ENCODE peak calls at places on chromosomes 5 and 9, in nine cellular contexts. One of them, this sample, is unnamed.

GRCh38 chr9:22228542-22228941 is 218.1 kb upstream of the DMRTA1 start:
- DNase-seq in fibroblast of lung: no peak
- DNase-seq in AG09319: no peak
- DNase-seq in heart left ventricle: no peak
- DNase-seq in astrocyte: no peak
- DNase-seq in fibroblast of pulmonary artery: peak; percentile 48
- DNase-seq in A549: no peak
- DNase-seq in omental fat pad: no peak
- DNase-seq in fibroblast of the aortic adventitia: peak; percentile 53
- DNase-seq in this sample: no peak

GRCh38 chr9:122252796-122253195 is 11.8 kb downstream of the RBM18 start:
- DNase-seq in fibroblast of lung: no peak
- DNase-seq in AG09319: no peak
- DNase-seq in heart left ventricle: peak; percentile 64
- DNase-seq in astrocyte: no peak
- DNase-seq in fibroblast of pulmonary artery: peak; percentile 33
- DNase-seq in A549: no peak
- DNase-seq in omental fat pad: no peak
- DNase-seq in fibroblast of the aortic adventitia: no peak
- DNase-seq in this sample: no peak

GRCh38 chr9:137538058-137538457 is 12.1 kb downstream of the PNPLA7 start:
- DNase-seq in fibroblast of lung: no peak
- DNase-seq in AG09319: no peak
- DNase-seq in heart left ventricle: no peak
- DNase-seq in astrocyte: no peak
- DNase-seq in fibroblast of pulmonary artery: no peak
- DNase-seq in A549: no peak
- DNase-seq in omental fat pad: no peak
- DNase-seq in fibroblast of the aortic adventitia: no peak
- DNase-seq in this sample: no peak

GRCh38 chr5:74641778-74642542 is 1.4 kb upstream of the ENC1 start:
- DNase-seq in fibroblast of lung: peak; percentile 82
- DNase-seq in AG09319: no peak
- DNase-seq in heart left ventricle: peak; percentile 45
- DNase-seq in astrocyte: peak; percentile 75
- DNase-seq in fibroblast of pulmonary artery: peak; percentile 93
- DNase-seq in A549: peak; percentile 82
- DNase-seq in omental fat pad: no peak
- DNase-seq in fibroblast of the aortic adventitia: peak; percentile 89
- DNase-seq in this sample: peak; percentile 60

GRCh38 chr5:139177809-139178581 is 20.2 kb downstream of the SIL1 start:
- DNase-seq in fibroblast of lung: no peak
- DNase-seq in AG09319: no peak
- DNase-seq in heart left ventricle: peak; percentile 67
- DNase-seq in astrocyte: no peak
- DNase-seq in fibroblast of pulmonary artery: no peak
- DNase-seq in A549: no peak
- DNase-seq in omental fat pad: no peak
- DNase-seq in fibroblast of the aortic adventitia: peak; percentile 39
- DNase-seq in this sample: no peak

GRCh38 chr5:72478684-72479083 is 28.5 kb downstream of the ZNF366 start:
- DNase-seq in fibroblast of lung: peak; percentile 28
- DNase-seq in AG09319: no peak
- DNase-seq in heart left ventricle: no peak
- DNase-seq in astrocyte: no peak
- DNase-seq in fibroblast of pulmonary artery: no peak
- DNase-seq in A549: no peak
- DNase-seq in omental fat pad: no peak
- DNase-seq in fibroblast of the aortic adventitia: peak; percentile 78
- DNase-seq in this sample: no peak

GRCh38 chr9:35669331-35670145 is 4.2 kb upstream of the CA9 start:
- DNase-seq in fibroblast of lung: peak; percentile 57
- DNase-seq in AG09319: no peak
- DNase-seq in heart left ventricle: no peak
- DNase-seq in astrocyte: peak; percentile 40
- DNase-seq in fibroblast of pulmonary artery: no peak
- DNase-seq in A549: peak; percentile 85
- DNase-seq in omental fat pad: no peak
- DNase-seq in fibroblast of the aortic adventitia: no peak
- DNase-seq in this sample: no peak

GRCh38 chr9:136625101-136626065 is 37.3 kb upstream of the EGFL7 start:
- DNase-seq in fibroblast of lung: peak; percentile 47
- DNase-seq in AG09319: no peak
- DNase-seq in heart left ventricle: peak; percentile 90
- DNase-seq in astrocyte: peak; percentile 25
- DNase-seq in fibroblast of pulmonary artery: peak; percentile 88
- DNase-seq in A549: peak; percentile 66
- DNase-seq in omental fat pad: no peak
- DNase-seq in fibroblast of the aortic adventitia: peak; percentile 33
- DNase-seq in this sample: peak; percentile 73

GRCh38 chr9:109730228-109730627 is 49.8 kb upstream of the PALM2AKAP2 start:
- DNase-seq in fibroblast of lung: no peak
- DNase-seq in AG09319: no peak
- DNase-seq in heart left ventricle: no peak
- DNase-seq in astrocyte: no peak
- DNase-seq in fibroblast of pulmonary artery: peak; percentile 16
- DNase-seq in A549: no peak
- DNase-seq in omental fat pad: no peak
- DNase-seq in fibroblast of the aortic adventitia: peak; percentile 7
- DNase-seq in this sample: no peak

GRCh38 chr5:81755320-81755719 is 4.4 kb upstream of the SSBP2 start:
- DNase-seq in fibroblast of lung: peak; percentile 94
- DNase-seq in AG09319: no peak
- DNase-seq in heart left ventricle: no peak
- DNase-seq in astrocyte: peak; percentile 93
- DNase-seq in fibroblast of pulmonary artery: peak; percentile 91
- DNase-seq in A549: peak; percentile 85
- DNase-seq in omental fat pad: no peak
- DNase-seq in fibroblast of the aortic adventitia: peak; percentile 84
- DNase-seq in this sample: no peak

GRCh38 chr5:43485406-43485805 is 1.7 kb upstream of the TMEM267 start:
- DNase-seq in fibroblast of lung: no peak
- DNase-seq in AG09319: no peak
- DNase-seq in heart left ventricle: no peak
- DNase-seq in astrocyte: no peak
- DNase-seq in fibroblast of pulmonary artery: no peak
- DNase-seq in A549: peak; percentile 18
- DNase-seq in omental fat pad: no peak
- DNase-seq in fibroblast of the aortic adventitia: no peak
- DNase-seq in this sample: no peak

GRCh38 chr9:101028346-101029299 is at the start of gene PLPPR1:
- DNase-seq in fibroblast of lung: peak; percentile 50
- DNase-seq in AG09319: no peak
- DNase-seq in heart left ventricle: peak; percentile 16
- DNase-seq in astrocyte: peak; percentile 29
- DNase-seq in fibroblast of pulmonary artery: peak; percentile 50
- DNase-seq in A549: peak; percentile 53
- DNase-seq in omental fat pad: no peak
- DNase-seq in fibroblast of the aortic adventitia: peak; percentile 21
- DNase-seq in this sample: peak; percentile 69

GRCh38 chr5:67353500-67353931 is 156.9 kb upstream of the CD180 start:
- DNase-seq in fibroblast of lung: peak; percentile 40
- DNase-seq in AG09319: no peak
- DNase-seq in heart left ventricle: no peak
- DNase-seq in astrocyte: peak; percentile 18
- DNase-seq in fibroblast of pulmonary artery: peak; percentile 30
- DNase-seq in A549: no peak
- DNase-seq in omental fat pad: no peak
- DNase-seq in fibroblast of the aortic adventitia: no peak
- DNase-seq in this sample: no peak

GRCh38 chr9:131477367-131477766 is 25.4 kb upstream of the POMT1 start:
- DNase-seq in fibroblast of lung: no peak
- DNase-seq in AG09319: no peak
- DNase-seq in heart left ventricle: no peak
- DNase-seq in astrocyte: no peak
- DNase-seq in fibroblast of pulmonary artery: no peak
- DNase-seq in A549: no peak
- DNase-seq in omental fat pad: no peak
- DNase-seq in fibroblast of the aortic adventitia: no peak
- DNase-seq in this sample: no peak

GRCh38 chr9:131476777-131477345 is 25.9 kb upstream of the POMT1 start:
- DNase-seq in fibroblast of lung: no peak
- DNase-seq in AG09319: no peak
- DNase-seq in heart left ventricle: peak; percentile 64
- DNase-seq in astrocyte: no peak
- DNase-seq in fibroblast of pulmonary artery: no peak
- DNase-seq in A549: no peak
- DNase-seq in omental fat pad: no peak
- DNase-seq in fibroblast of the aortic adventitia: no peak
- DNase-seq in this sample: no peak

GRCh38 chr9:131474711-131475110 is 28.0 kb upstream of the POMT1 start:
- DNase-seq in fibroblast of lung: no peak
- DNase-seq in AG09319: no peak
- DNase-seq in heart left ventricle: no peak
- DNase-seq in astrocyte: no peak
- DNase-seq in fibroblast of pulmonary artery: no peak
- DNase-seq in A549: no peak
- DNase-seq in omental fat pad: no peak
- DNase-seq in fibroblast of the aortic adventitia: no peak
- DNase-seq in this sample: no peak

GRCh38 chr9:131475111-131475955 is 27.4 kb upstream of the POMT1 start:
- DNase-seq in fibroblast of lung: no peak
- DNase-seq in AG09319: no peak
- DNase-seq in heart left ventricle: no peak
- DNase-seq in astrocyte: no peak
- DNase-seq in fibroblast of pulmonary artery: no peak
- DNase-seq in A549: no peak
- DNase-seq in omental fat pad: no peak
- DNase-seq in fibroblast of the aortic adventitia: no peak
- DNase-seq in this sample: no peak

DNA sequence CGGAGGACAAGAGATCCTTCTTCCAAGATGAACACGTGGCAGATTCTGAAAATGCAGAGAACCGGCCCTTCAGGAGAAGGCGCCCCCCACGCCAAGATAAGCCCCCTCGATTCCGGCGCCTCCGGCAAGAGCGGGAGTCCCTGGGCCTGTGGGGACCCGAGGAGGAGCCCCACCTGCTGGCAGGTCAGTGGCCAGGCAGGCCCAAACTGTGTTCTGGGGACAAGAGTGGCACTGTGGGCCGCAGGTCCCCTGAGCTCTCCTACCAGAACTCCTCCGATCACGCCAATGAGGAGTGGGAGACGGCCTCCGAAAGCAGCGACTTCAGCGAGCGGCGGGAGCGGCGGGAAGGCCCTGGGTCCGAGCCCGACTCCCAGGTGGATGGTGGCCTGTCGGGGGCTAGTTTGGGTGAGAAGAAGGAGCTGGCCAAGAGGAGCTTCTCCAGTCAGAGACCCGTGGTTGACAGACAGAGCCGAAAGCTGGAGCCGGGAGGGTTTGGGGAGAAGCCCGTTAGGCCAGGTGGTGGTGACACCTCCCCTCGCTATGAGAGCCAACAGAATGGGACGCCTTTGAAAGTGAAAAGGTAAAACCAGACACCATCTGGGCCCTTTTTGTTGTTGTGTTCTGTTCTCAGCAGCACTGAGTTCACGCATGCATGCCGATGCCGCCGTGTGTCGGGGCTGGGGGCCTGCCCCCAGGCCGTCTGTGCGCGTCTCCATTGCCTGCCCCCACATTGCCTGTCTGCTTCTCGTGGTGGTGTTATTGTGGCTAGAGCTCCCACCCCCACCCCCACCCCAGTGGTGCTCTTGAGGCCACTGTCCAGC is 26.6 kb upstream of the POMT1 start:
- DNase-seq in fibroblast of lung: no peak
- DNase-seq in AG09319: no peak
- DNase-seq in heart left ventricle: no peak
- DNase-seq in astrocyte: no peak
- DNase-seq in fibroblast of pulmonary artery: no peak
- DNase-seq in A549: no peak
- DNase-seq in omental fat pad: no peak
- DNase-seq in fibroblast of the aortic adventitia: no peak
- DNase-seq in this sample: no peak
- TF ChIP-seq CTCF in fibroblast of lung: peak; percentile 35
- TF ChIP-seq CTCF in AG09319: peak; percentile 38
- TF ChIP-seq CTCF in heart left ventricle: peak; percentile 19
- TF ChIP-seq CTCF in astrocyte: no peak
- TF ChIP-seq CTCF in fibroblast of pulmonary artery: peak; percentile 35
- TF ChIP-seq CTCF in A549: peak; percentile 42
- TF ChIP-seq CTCF in omental fat pad: no peak
- TF ChIP-seq CTCF in fibroblast of the aortic adventitia: peak; percentile 36
- TF ChIP-seq CTCF in this sample: no peak

GRCh38 chr5:150531686-150532085 is 23.8 kb downstream of the NDST1 start:
- DNase-seq in fibroblast of lung: no peak
- DNase-seq in AG09319: no peak
- DNase-seq in heart left ventricle: no peak
- DNase-seq in astrocyte: no peak
- DNase-seq in fibroblast of pulmonary artery: no peak
- DNase-seq in A549: no peak
- DNase-seq in omental fat pad: no peak
- DNase-seq in fibroblast of the aortic adventitia: no peak
- DNase-seq in this sample: no peak
- TF ChIP-seq CTCF in fibroblast of lung: no peak
- TF ChIP-seq CTCF in AG09319: no peak
- TF ChIP-seq CTCF in heart left ventricle: no peak
- TF ChIP-seq CTCF in astrocyte: no peak
- TF ChIP-seq CTCF in fibroblast of pulmonary artery: no peak
- TF ChIP-seq CTCF in A549: no peak
- TF ChIP-seq CTCF in omental fat pad: no peak
- TF ChIP-seq CTCF in fibroblast of the aortic adventitia: no peak
- TF ChIP-seq CTCF in this sample: no peak

DNA sequence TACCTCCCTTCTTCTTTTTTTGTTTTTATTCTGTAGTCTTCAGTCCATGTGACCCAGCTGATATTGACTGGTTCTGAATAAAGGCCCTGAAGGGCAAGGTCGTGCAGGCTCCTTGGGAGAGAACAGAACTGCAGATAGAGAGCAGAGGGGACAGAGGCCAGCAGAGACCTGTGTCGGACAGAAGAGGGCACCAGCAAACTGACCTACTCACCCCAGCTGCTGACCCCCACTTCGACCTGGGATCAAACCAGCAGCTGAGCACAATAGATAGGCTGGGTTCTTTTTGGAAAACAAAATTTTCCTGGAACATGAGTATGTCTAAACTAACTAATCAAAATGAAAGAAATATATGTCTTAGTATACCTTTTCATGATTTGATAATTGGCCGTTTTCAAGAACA is 695.1 kb downstream of the NR2F1-AS1 start:
- DNase-seq in fibroblast of lung: no peak
- DNase-seq in AG09319: no peak
- DNase-seq in heart left ventricle: no peak
- DNase-seq in astrocyte: no peak
- DNase-seq in fibroblast of pulmonary artery: no peak
- DNase-seq in A549: peak; percentile 19
- DNase-seq in omental fat pad: no peak
- DNase-seq in fibroblast of the aortic adventitia: no peak
- DNase-seq in this sample: no peak
- TF ChIP-seq CTCF in fibroblast of lung: no peak
- TF ChIP-seq CTCF in AG09319: no peak
- TF ChIP-seq CTCF in heart left ventricle: no peak
- TF ChIP-seq CTCF in astrocyte: no peak
- TF ChIP-seq CTCF in fibroblast of pulmonary artery: no peak
- TF ChIP-seq CTCF in A549: peak; percentile 19
- TF ChIP-seq CTCF in omental fat pad: no peak
- TF ChIP-seq CTCF in fibroblast of the aortic adventitia: no peak
- TF ChIP-seq CTCF in this sample: no peak

DNA sequence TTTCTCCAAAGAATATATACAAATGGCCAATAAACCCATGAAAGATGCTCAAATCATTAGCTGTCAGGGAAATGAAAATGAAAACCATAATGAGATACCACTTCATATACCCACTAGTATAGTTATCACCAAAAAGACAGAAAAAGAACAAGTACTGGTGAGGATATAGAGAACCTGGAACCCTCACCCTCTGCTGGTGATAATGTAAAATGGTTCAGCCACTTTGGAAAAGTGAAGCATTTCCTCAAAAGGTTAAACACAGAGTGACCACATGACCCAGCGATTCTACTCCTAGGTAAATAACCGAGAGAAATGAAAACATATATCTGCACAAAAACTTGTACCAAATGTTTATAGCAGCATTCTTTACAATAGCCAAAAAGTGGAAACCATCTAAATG is 72.0 kb downstream of the HSD17B3 start:
- DNase-seq in fibroblast of lung: no peak
- DNase-seq in AG09319: no peak
- DNase-seq in heart left ventricle: no peak
- DNase-seq in astrocyte: no peak
- DNase-seq in fibroblast of pulmonary artery: no peak
- DNase-seq in A549: no peak
- DNase-seq in omental fat pad: no peak
- DNase-seq in fibroblast of the aortic adventitia: no peak
- DNase-seq in this sample: no peak
- TF ChIP-seq CTCF in fibroblast of lung: peak; percentile 22
- TF ChIP-seq CTCF in AG09319: no peak
- TF ChIP-seq CTCF in heart left ventricle: no peak
- TF ChIP-seq CTCF in astrocyte: no peak
- TF ChIP-seq CTCF in fibroblast of pulmonary artery: no peak
- TF ChIP-seq CTCF in A549: no peak
- TF ChIP-seq CTCF in omental fat pad: no peak
- TF ChIP-seq CTCF in fibroblast of the aortic adventitia: peak; percentile 9
- TF ChIP-seq CTCF in this sample: no peak

This sample was measured in mesothelial cell of epicardium.